ENCODE peak calls at places on chromosomes 1 and 21, in five cellular contexts. Y, V, O, G and T are unnamed samples.

GRCh38 chr1:222523852-222524251 is 24.1 kb downstream of the HHIPL2 start:
- DNase-seq in Y (no peak), V (no peak), O (no peak), G (no peak), T (peak; percentile 18)

GRCh38 chr1:31689821-31690220 is 14.0 kb downstream of the COL16A1 start:
- DNase-seq in Y (peak; percentile 88), V (peak; percentile 95), O (no peak), G (peak; percentile 93), T (peak; percentile 75)

GRCh38 chr1:204544321-204544720 is 28.1 kb downstream of the MDM4 start:
- DNase-seq in Y (no peak), V (peak; percentile 70), O (no peak), G (peak; percentile 85), T (no peak)

GRCh38 chr1:34178072-34178471 is 1.4 kb downstream of the C1orf94 start:
- DNase-seq in Y (no peak), V (no peak), O (no peak), G (no peak), T (no peak)

GRCh38 chr1:237542525-237543418 is 347.9 kb downstream of the ZP4 start:
- DNase-seq in Y (no peak), V (peak; percentile 46), O (peak; percentile 66), G (peak; percentile 1), T (no peak)

GRCh38 chr1:3352952-3353331 is 101.5 kb upstream of the ARHGEF16 start:
- DNase-seq in Y (no peak), V (no peak), O (no peak), G (peak; percentile 53), T (no peak)

GRCh38 chr1:240607006-240607405 is 4.9 kb downstream of the GREM2 start:
- DNase-seq in Y (no peak), V (no peak), O (no peak), G (no peak), T (no peak)

GRCh38 chr1:165129568-165130164 is 226.8 kb downstream of the LMX1A start:
- DNase-seq in Y (no peak), V (peak; percentile 91), O (peak; percentile 96), G (peak; percentile 42), T (no peak)

GRCh38 chr21:21101911-21102310 is 103.7 kb downstream of the NCAM2 start:
- DNase-seq in Y (no peak), V (peak; percentile 68), O (peak; percentile 67), G (peak; percentile 52), T (no peak)

GRCh38 chr1:160538985-160539651 is 16.1 kb upstream of the SLAMF6 start:
- DNase-seq in Y (no peak), V (peak; percentile 16), O (no peak), G (no peak), T (no peak)

GRCh38 chr1:191760016-191760415 is 398.2 kb upstream of the RGS18 start:
- DNase-seq in Y (no peak), V (peak; percentile 58), O (no peak), G (no peak), T (no peak)

GRCh38 chr1:77126309-77126708 is 92.9 kb downstream of the PIGK start:
- DNase-seq in Y (peak; percentile 27), V (peak; percentile 68), O (peak; percentile 62), G (peak; percentile 87), T (peak; percentile 57)

GRCh38 chr1:61612600-61612999 is 112.3 kb downstream of the TM2D1 start:
- DNase-seq in Y (no peak), V (no peak), O (no peak), G (no peak), T (no peak)

GRCh38 chr1:109281680-109282496 is 1.1 kb downstream of the PSRC1 start:
- DNase-seq in Y (no peak), V (no peak), O (no peak), G (peak; percentile 36), T (no peak)

GRCh38 chr21:36901575-36901974 is 64.9 kb downstream of the HLCS start:
- DNase-seq in Y (no peak), V (no peak), O (no peak), G (no peak), T (no peak)

GRCh38 chr21:44972301-44972814 is 32.5 kb downstream of the SLX9 start:
- DNase-seq in Y (no peak), V (no peak), O (peak; percentile 77), G (no peak), T (no peak)

GRCh38 chr1:158101944-158102343 is 78.8 kb upstream of the CD1D start:
- DNase-seq in Y (peak; percentile 54), V (peak; percentile 42), O (no peak), G (peak; percentile 25), T (no peak)

GRCh38 chr1:90045853-90046563 is 51.1 kb downstream of the ZNF326 start:
- DNase-seq in Y (no peak), V (peak; percentile 39), O (peak; percentile 79), G (peak; percentile 36), T (no peak)

GRCh38 chr1:14441302-14441741 is 157.2 kb upstream of the KAZN start:
- DNase-seq in Y (peak; percentile 37), V (peak; percentile 73), O (no peak), G (no peak), T (peak; percentile 35)

GRCh38 chr1:91557826-91558225 is 57.2 kb downstream of the CDC7 start:
- DNase-seq in Y (no peak), V (no peak), O (no peak), G (no peak), T (no peak)
- TF ChIP-seq CTCF in Y (no peak), V (no peak), O (no peak), G (no peak), T (no peak)

DNA sequence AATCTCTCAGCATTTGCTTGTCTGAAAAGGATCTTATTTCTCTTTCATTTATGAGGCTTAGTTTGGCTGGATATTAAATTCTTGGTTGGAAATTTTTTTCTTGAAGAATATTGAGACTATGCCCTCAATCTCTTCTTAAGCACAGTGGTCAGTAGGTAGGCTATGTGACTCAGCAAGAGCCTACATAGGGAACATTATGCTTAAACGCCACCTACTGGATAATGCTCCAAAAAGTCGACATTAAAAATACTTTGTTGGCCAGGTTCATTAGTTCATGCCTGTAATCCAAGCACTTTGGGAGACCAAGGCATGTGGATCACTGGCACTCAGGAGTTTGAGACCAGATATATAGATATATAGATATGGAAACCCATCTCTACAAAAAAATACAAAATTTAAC is 678.0 kb upstream of the USP24 start:
- DNase-seq in Y (peak; percentile 37), V (peak; percentile 68), O (no peak), G (peak; percentile 79), T (no peak)
- TF ChIP-seq CTCF in Y (peak; percentile 44), V (peak; percentile 41), O (peak; percentile 79), G (peak; percentile 46), T (no peak)

DNA sequence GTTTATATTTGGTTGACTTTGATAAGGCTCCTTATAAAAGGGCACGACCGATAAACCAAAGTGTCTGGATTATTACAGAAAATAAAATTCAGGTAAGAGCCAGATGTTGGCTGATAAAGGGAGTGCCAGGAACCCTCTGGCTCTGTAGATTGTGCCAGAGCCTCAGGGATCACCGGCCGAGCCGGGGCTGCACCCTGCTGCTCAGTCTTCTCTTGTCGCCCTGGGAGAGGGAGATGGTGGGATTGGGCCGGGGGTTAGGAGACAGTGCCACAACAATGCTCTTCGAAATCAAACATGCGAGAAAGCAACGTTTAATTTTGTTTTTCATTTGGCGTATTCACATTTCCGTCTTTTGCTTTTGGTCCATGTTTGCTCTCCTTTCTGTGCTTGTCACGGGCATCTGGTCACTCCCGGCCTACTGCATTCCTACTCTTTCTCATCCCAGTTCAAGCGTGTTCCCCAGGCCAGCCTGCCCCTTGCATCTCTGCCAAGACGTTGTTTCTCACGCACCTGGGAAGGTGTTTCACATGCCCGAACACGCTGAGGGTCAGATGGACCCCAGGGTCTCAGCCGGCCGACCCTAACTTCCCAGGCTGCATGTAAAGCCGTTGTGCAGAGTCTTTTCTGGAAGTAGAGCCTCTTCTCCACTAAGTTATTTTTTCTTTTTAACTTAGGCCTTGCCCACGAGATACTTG is 18.8 kb upstream of the C2CD2 start:
- DNase-seq in Y (no peak), V (no peak), O (no peak), G (no peak), T (no peak)
- TF ChIP-seq CTCF in Y (no peak), V (no peak), O (no peak), G (no peak), T (no peak)

DNA sequence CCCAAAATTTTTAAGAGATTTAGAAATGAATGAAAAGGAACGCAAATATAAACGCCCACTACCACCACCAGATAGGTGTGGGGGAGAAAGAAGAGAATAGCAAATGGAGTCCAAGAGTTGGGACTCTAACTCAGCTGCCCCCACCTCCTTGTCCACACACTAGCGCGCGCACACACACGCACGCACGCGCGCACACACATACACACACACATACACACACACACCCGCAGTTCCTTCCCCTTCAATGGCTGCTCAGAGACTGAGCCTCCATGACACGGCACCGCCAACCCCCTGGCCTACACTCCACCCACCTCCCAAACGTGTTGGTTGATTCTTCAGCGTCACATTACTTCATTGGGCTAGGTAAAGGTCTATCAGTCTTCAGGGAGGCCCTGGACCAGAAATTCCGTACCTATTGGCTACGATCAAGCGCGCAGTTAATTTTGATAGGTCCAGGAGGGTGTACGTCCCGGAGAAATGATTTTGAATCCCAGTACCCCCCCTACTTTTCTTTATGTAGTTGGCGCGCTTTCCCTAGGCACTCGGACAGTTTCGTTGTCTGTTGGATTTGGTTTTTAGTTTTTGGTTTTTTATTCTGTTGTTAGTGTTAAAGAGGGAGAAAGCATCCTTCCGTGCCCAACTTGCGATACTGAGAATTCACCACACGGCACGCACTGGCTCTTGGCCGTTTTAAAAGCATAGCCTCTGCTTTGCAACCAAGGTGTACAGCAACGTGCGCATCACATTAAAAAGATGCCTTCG is at the start of gene ANP32E:
- DNase-seq in Y (peak; percentile 100), V (peak; percentile 100), O (peak; percentile 97), G (peak; percentile 100), T (peak; percentile 98)
- TF ChIP-seq CTCF in Y (no peak), V (no peak), O (peak; percentile 52), G (peak; percentile 4), T (no peak)

DNA sequence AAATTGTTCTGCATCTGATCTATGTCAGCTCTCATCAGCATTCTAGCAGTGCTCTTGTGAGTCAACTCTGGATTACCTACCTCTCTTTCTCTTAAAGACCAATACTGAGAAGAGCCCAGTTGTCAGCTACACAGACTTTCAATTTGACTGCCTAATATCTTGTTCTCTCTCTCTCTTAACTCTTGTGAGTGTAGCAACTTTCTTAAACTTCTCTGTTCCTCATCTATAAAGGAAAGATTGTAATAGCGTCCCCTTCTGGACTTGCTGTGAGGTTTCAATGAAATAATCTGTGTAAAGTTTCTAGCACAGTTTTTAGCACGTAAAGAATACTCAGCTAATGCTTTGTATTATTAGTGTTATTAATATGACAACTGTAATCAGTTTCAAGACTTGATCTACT is 499.3 kb upstream of the ADAMTS5 start:
- DNase-seq in Y (no peak), V (no peak), O (no peak), G (no peak), T (no peak)
- TF ChIP-seq CTCF in Y (no peak), V (no peak), O (peak; percentile 76), G (peak; percentile 8), T (no peak)

GRCh38 chr21:46097826-46098286 is at the start of gene COL6A2:
- DNase-seq in Y (no peak), V (peak; percentile 16), O (peak; percentile 91), G (peak; percentile 63), T (no peak)
- TF ChIP-seq CTCF in Y (no peak), V (no peak), O (peak; percentile 62), G (no peak), T (peak; percentile 14)